ENCODE peak calls at places on chromosome 11, in eight cellular contexts. U, J, F, W, G, P, Y and L are unnamed samples.

GRCh38 chr11:9461760-9462134 is 935 bp downstream of the ZNF143 start:
- DNase-seq in G (peak), F (no peak), Y (peak), J (peak), P (no peak), W (no peak), U (no peak), L (no peak)

GRCh38 chr11:45259607-45260006 is 26.5 kb downstream of the SYT13 start:
- DNase-seq in W (no peak), U (no peak), F (no peak), G (peak), Y (no peak), P (no peak), J (no peak), L (no peak)

GRCh38 chr11:63369971-63370588 is 495 bp downstream of the SLC22A9 start:
- DNase-seq in G (no peak), W (no peak), Y (no peak), U (no peak), P (no peak), J (no peak), F (no peak), L (no peak)

GRCh38 chr11:3152471-3153110 is 12.5 kb downstream of the OSBPL5 start:
- DNase-seq in J (no peak), F (no peak), W (peak), P (no peak), G (no peak), Y (no peak), U (no peak), L (no peak)

GRCh38 chr11:46930089-46930488 is 6.5 kb upstream of the CSTPP1 start:
- DNase-seq in Y (no peak), P (no peak), J (peak), G (peak), W (no peak), U (no peak), F (no peak), L (no peak)

GRCh38 chr11:9868641-9869040 is 204.8 kb downstream of the SWAP70 start:
- DNase-seq in G (no peak), F (no peak), Y (no peak), U (no peak), J (peak), P (no peak), W (no peak), L (no peak)

GRCh38 chr11:13008625-13009475 is at the start of gene RASSF10:
- DNase-seq in W (peak), U (peak), J (no peak), G (peak), P (peak), F (peak), Y (no peak), L (no peak)

GRCh38 chr11:112292785-112293407 is 32.2 kb upstream of the PLET1 start:
- DNase-seq in U (no peak), Y (peak), F (no peak), J (peak), P (peak), G (no peak), W (peak), L (peak)

GRCh38 chr11:66886671-66887221 is 29.9 kb downstream of the LRFN4 start:
- DNase-seq in Y (no peak), W (peak), P (no peak), G (peak), U (no peak), F (no peak), J (no peak), L (peak)

GRCh38 chr11:113419426-113420003 is 31.9 kb downstream of the ANKK1 start:
- DNase-seq in G (no peak), U (no peak), P (no peak), J (no peak), W (no peak), Y (no peak), F (no peak), L (no peak)

GRCh38 chr11:22734628-22735345 is 68.4 kb downstream of the GAS2 start:
- DNase-seq in P (no peak), G (no peak), U (no peak), F (no peak), W (no peak), Y (peak), J (no peak), L (no peak)

GRCh38 chr11:36051235-36052072 is 107.6 kb downstream of the LDLRAD3 start:
- DNase-seq in P (no peak), Y (no peak), W (no peak), J (no peak), G (no peak), F (no peak), U (no peak), L (no peak)

GRCh38 chr11:134394311-134394710 is 17.7 kb downstream of the B3GAT1 start:
- DNase-seq in W (no peak), J (no peak), F (no peak), G (no peak), P (no peak), U (no peak), Y (no peak), L (no peak)

GRCh38 chr11:17813391-17814059 is 78.9 kb downstream of the KCNC1 start:
- DNase-seq in J (no peak), G (no peak), U (no peak), F (no peak), Y (no peak), P (no peak), W (no peak), L (no peak)

GRCh38 chr11:17811416-17811815 is 76.8 kb downstream of the KCNC1 start:
- DNase-seq in W (no peak), G (no peak), Y (no peak), U (no peak), J (no peak), P (no peak), F (no peak), L (no peak)

GRCh38 chr11:17814546-17814945 is 80.0 kb downstream of the KCNC1 start:
- DNase-seq in F (no peak), P (no peak), G (no peak), U (no peak), J (no peak), W (no peak), Y (no peak), L (no peak)

GRCh38 chr11:17810736-17811135 is 76.2 kb downstream of the KCNC1 start:
- DNase-seq in J (no peak), G (no peak), W (no peak), Y (peak), P (no peak), U (no peak), F (no peak), L (no peak)

DNA sequence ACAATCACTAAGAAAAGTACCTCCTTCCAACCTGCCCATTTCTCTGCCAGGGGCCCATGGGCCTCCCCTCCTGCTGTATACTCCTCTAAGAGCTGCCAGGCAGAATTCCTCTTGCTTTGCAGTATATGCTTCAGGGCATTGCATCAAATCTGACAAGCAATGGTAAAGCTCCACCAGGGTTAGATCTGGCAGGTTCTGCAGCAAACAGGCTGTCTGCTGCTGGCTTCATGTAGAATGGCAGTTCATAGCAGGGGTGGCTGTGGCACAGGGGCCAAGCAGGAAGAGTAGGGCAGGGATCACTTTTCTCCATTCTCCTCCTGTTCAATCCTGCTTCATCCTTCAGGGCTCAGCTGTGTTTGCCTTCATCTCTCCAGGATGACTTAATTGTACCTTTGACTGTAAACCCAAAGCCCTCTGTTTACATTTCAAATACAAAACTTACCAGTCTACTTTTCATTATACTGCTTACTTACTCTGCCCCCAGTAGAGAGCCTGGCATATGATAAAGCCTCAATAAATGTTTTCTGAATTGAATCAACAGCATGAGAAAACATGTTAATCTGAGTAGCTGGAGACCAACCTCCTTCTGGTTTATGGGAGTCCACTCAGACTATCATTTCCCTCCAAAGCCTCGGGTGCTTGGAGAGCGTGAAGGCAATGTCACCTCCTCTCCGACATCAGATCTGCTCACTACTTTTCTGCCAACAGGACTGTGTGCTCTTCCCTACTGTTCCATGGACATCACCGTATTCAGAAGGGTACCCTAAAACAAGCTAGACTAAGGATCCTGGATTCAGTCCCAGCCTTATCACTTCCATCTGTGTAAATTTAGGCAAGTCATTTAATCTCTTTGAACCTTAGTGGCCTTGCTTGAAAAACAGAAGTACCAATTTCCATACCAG is 78.0 kb downstream of the KCNC1 start:
- DNase-seq in U (no peak), F (no peak), J (no peak), P (no peak), G (no peak), Y (no peak), W (no peak), L (no peak)
- H3K27ac ChIP-seq in U (no peak), F (no peak), J (no peak), P (no peak), G (no peak), Y (no peak), W (peak), L (peak)

GRCh38 chr11:131914299-131914902 is 544.0 kb downstream of the NTM start:
- DNase-seq in U (no peak), F (no peak), W (no peak), J (no peak), G (no peak), Y (peak), P (no peak), L (no peak)
- H3K27ac ChIP-seq in U (no peak), F (no peak), W (no peak), J (no peak), G (no peak), Y (no peak), P (no peak), L (no peak)

GRCh38 chr11:86099727-86100320 is 30.9 kb upstream of the PICALM start:
- DNase-seq in G (no peak), P (no peak), F (no peak), U (no peak), J (peak), Y (no peak), W (no peak), L (no peak)

GRCh38 chr11:86097965-86098364 is 29.1 kb upstream of the PICALM start:
- DNase-seq in J (no peak), U (no peak), G (no peak), W (no peak), P (no peak), F (no peak), Y (no peak), L (no peak)

GRCh38 chr11:86101941-86102407 is 33.1 kb upstream of the PICALM start:
- DNase-seq in U (no peak), J (no peak), F (no peak), Y (no peak), P (no peak), W (no peak), G (no peak), L (no peak)

GRCh38 chr11:86103808-86104207 is 34.9 kb upstream of the PICALM start:
- DNase-seq in U (no peak), G (no peak), W (no peak), J (no peak), Y (no peak), F (no peak), P (no peak), L (no peak)

DNA sequence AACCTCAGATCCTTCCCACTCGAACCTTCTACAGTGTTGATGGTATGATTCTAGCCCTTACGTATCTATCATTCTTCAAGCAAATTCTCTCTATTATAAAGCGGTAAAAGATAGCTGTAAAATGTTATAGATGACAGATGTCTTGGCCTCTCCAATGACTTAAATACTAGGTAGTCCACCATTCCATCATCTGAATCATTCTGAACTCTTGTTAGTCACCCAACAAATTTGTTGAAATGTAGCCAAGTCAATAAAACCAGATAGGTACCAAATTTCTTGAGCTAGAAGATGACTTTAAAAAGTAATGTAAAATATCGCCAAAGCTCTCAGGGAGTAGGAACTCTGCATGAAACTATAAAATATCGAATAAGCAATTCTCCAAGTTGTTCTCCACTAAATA is 32.6 kb upstream of the PICALM start:
- DNase-seq in F (no peak), G (peak), U (no peak), W (no peak), P (no peak), Y (no peak), J (no peak), L (no peak)
- H3K27ac ChIP-seq in F (no peak), G (no peak), U (no peak), W (no peak), P (no peak), Y (no peak), J (no peak), L (no peak)

GRCh38 chr11:26578998-26579635 is 7.1 kb upstream of the MUC15 start:
- DNase-seq in P (no peak), F (no peak), G (no peak), W (no peak), Y (peak), J (no peak), U (no peak), L (no peak)
- H3K27ac ChIP-seq in P (no peak), F (no peak), G (no peak), W (no peak), Y (no peak), J (no peak), U (no peak), L (no peak)

GRCh38 chr11:100774859-100775258 is 87.8 kb downstream of the ARHGAP42 start:
- DNase-seq in F (no peak), G (no peak), Y (no peak), U (peak), W (no peak), J (no peak), P (no peak), L (no peak)
- H3K27ac ChIP-seq in F (no peak), G (peak), Y (no peak), U (peak), W (no peak), J (no peak), P (no peak), L (no peak)

GRCh38 chr11:125376117-125376516 is 119.9 kb downstream of the FEZ1 start:
- DNase-seq in U (no peak), G (no peak), J (peak), W (peak), Y (no peak), P (peak), F (peak), L (peak)
- H3K27ac ChIP-seq in U (no peak), G (no peak), J (peak), W (peak), Y (no peak), P (peak), F (no peak), L (peak)

DNA sequence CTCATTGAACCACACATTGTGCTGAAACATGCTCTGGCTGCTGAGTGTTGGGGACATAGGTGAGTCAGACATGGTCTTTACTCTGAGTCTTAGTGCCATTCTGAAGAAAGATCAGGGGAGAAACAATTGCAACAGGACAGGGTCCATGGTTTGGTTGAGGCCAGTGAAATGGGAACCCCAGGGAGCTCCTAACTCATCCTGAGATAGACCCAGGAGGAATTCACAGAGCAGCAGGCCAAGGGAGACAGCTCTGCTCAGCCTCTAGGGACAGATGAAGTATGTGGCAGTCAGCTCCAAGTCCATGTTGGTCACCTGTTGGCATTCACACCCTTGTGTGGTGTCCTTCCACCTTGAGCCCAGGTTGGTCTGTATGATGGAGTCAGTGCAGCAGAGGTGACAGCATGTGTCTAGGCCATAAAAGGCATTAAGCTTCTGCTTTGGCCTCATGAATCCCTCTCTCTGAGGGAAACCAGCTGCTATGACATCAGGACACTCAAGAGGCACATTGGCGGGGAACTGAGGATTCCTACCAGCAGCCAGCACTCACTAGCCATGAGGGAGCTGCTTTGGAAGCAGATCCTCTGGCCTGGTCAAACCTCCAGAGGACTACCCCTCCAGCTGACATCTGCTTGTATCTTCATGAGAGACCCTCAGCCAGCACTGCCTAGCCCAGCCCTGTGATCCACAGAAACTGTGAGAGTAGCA is 50.3 kb upstream of the MYEOV start:
- DNase-seq in F (no peak), U (no peak), J (no peak), G (no peak), P (no peak), W (no peak), Y (no peak), L (no peak)
- H3K27ac ChIP-seq in F (no peak), U (no peak), J (no peak), G (no peak), P (no peak), W (no peak), Y (no peak), L (no peak)

GRCh38 chr11:64560941-64561340 is 30.1 kb upstream of the SLC22A12 start:
- DNase-seq in Y (no peak), F (peak), J (no peak), U (no peak), P (no peak), G (no peak), W (no peak), L (no peak)

GRCh38 chr11:64564419-64564818 is 26.6 kb upstream of the SLC22A12 start:
- DNase-seq in J (no peak), Y (no peak), U (no peak), G (no peak), W (no peak), F (no peak), P (no peak), L (no peak)

GRCh38 chr11:64561984-64562722 is 28.9 kb upstream of the SLC22A12 start:
- DNase-seq in F (no peak), J (no peak), P (no peak), W (no peak), G (no peak), U (no peak), Y (no peak), L (no peak)

GRCh38 chr11:64563966-64564365 is 27.1 kb upstream of the SLC22A12 start:
- DNase-seq in W (no peak), U (no peak), F (no peak), G (no peak), P (no peak), J (no peak), Y (no peak), L (no peak)

DNA sequence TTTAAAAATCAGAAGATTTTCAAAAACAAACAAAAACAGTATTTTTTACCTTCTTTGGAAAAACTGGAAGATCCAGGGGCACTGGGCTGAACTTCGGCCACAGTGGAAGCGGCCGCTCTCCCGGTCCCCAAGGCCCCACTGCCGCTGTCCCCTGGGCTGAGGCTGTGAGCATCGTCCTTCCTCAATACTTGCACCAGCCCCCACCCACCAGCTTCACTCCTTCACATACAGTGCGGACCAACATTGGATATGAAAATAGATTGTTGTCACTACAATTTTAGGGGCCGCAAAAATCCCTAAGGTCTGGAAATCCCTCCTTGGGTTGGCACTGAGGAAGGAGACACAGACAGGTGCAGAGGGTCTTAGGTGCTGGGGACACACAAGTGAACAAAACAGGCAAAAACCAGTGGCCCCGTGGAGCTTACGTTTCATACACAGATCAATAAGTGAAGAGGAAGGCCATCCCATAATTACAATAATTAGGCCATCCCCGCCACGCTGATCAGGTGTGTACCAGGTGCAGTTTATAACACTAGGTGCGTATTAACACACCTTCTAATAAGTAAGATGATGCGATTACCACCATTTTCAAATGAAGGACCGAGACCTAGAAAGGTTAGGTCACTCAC is 28.2 kb upstream of the SLC22A12 start:
- DNase-seq in J (no peak), U (no peak), Y (no peak), F (peak), P (no peak), W (peak), G (no peak), L (no peak)
- H3K27ac ChIP-seq in J (no peak), U (no peak), Y (no peak), F (no peak), P (no peak), W (no peak), G (no peak), L (no peak)

GRCh38 chr11:120235024-120235628 is 4.8 kb upstream of the POU2F3 start:
- DNase-seq in J (peak), W (peak), Y (peak), G (peak), F (peak), P (no peak), U (peak), L (no peak)
- H3K27ac ChIP-seq in J (no peak), W (no peak), Y (no peak), G (no peak), F (no peak), P (no peak), U (no peak), L (no peak)